ENCODE peak calls at places on chromosomes 2 and 18, in eight cellular contexts. L is HL-60, M is body of pancreas, O is fibroblast of pulmonary artery, H is AG04450, S is cardiac muscle cell, W is A673, N is OCI-LY7. R is an unnamed sample.

GRCh38 chr2:79432731-79433146 is 80.1 kb upstream of the CTNNA2 start:
- DNase-seq in H (no peak), W (no peak), L (no peak), S (no peak), N (no peak), M (peak), O (no peak), R (no peak)

GRCh38 chr2:203122317-203122998 is 107.8 kb downstream of the NBEAL1 start:
- DNase-seq in N (no peak), S (peak), L (no peak), M (no peak), W (peak), H (no peak), O (peak), R (no peak)

GRCh38 chr2:121648206-121648605 is 1.1 kb downstream of the CLASP1 start:
- DNase-seq in N (no peak), M (no peak), O (no peak), W (no peak), S (peak), L (no peak), H (no peak), R (no peak)

GRCh38 chr2:15730545-15731212 is 139.0 kb downstream of the DDX1 start:
- DNase-seq in S (peak), L (peak), M (peak), H (peak), N (no peak), O (peak), W (peak), R (peak)

GRCh38 chr2:201262718-201263117 is 2.4 kb downstream of the CASP8 start:
- DNase-seq in L (no peak), W (no peak), M (no peak), H (no peak), S (no peak), O (no peak), N (peak), R (no peak)

GRCh38 chr2:26299488-26300092 is 46.4 kb upstream of the SELENOI start:
- DNase-seq in W (peak), N (no peak), O (peak), H (no peak), L (no peak), S (peak), M (peak), R (no peak)

GRCh38 chr18:62682396-62682795 is 32.9 kb upstream of the PHLPP1 start:
- DNase-seq in O (no peak), N (no peak), M (no peak), H (no peak), W (peak), L (no peak), S (no peak), R (no peak)

GRCh38 chr2:232339121-232340081 is 39.1 kb upstream of the ALPP start:
- DNase-seq in M (no peak), N (no peak), O (no peak), L (no peak), S (no peak), W (no peak), H (no peak), R (no peak)

GRCh38 chr2:27989149-27989548 is 98.6 kb downstream of the BABAM2 start:
- DNase-seq in S (no peak), H (no peak), W (no peak), L (no peak), O (no peak), N (no peak), M (no peak), R (no peak)

GRCh38 chr2:105287692-105288091 is 41.8 kb downstream of the TGFBRAP1 start:
- DNase-seq in W (peak), L (peak), N (peak), S (peak), O (peak), H (no peak), M (peak), R (no peak)

GRCh38 chr2:191499874-191500565 is 177.9 kb upstream of the NABP1 start:
- DNase-seq in N (no peak), O (no peak), M (no peak), W (peak), L (no peak), H (peak), S (peak), R (peak)

GRCh38 chr2:186486651-186487647 is 889 bp downstream of the ZC3H15 start:
- DNase-seq in L (no peak), N (peak), O (peak), W (peak), M (no peak), S (peak), H (no peak), R (peak)

GRCh38 chr2:158745067-158745865 is 49.9 kb upstream of the DAPL1 start:
- DNase-seq in S (peak), L (peak), W (peak), H (peak), N (peak), M (peak), O (peak), R (peak)

GRCh38 chr2:71064754-71065621 is 3.5 kb upstream of the NAGK start:
- DNase-seq in S (peak), O (no peak), W (no peak), H (no peak), N (peak), L (peak), M (no peak), R (no peak)

GRCh38 chr2:8090748-8091700 is 590.8 kb upstream of the ID2 start:
- DNase-seq in N (peak), M (peak), L (peak), H (peak), S (peak), O (peak), W (peak), R (peak)

GRCh38 chr2:241943961-241944575 is 74.5 kb downstream of the RTP5 start:
- DNase-seq in O (no peak), L (no peak), S (no peak), H (no peak), M (no peak), W (no peak), N (no peak), R (no peak)

GRCh38 chr2:43158259-43158880 is 68.0 kb downstream of the ZFP36L2 start:
- DNase-seq in S (peak), H (no peak), N (no peak), L (peak), O (peak), M (peak), W (no peak), R (peak)

DNA sequence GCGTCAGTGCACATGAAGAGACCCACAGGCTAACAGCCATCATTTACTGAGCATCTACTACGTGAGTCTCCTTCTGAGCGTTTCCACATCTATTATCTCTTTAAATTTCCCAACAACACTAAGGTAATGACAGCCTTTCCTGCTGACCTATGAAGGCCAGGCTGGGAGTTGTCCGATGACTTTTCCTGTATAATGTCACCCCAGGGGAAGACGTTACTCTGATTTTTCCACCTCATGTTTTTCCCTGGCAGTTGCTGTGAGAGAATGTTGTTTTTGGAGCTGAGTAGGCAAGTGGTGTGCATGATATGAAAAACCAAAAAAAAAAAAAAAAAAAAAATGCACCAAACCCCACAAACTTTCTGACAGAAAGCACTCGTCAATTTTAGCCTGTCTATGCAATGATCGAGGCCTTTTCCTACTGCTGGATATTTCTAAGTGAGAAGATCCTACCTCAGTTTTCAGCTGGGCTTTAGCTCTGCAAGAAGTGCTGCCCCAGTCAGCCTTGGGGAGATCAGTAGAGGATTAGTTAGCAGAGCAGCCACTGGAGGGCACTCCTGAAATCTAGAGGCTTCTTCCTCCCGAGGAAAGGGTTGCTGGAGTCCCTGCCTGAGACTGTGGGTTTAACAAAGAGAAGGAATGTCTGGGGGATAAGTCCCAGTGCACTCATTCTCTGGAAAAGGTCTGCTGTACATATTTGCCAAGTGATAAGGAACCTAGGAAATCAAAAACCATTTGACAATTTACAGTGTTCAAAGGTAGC is 207.5 kb downstream of the SLC8A1 start:
- DNase-seq in W (peak), N (peak), O (peak), H (no peak), L (peak), M (peak), S (peak), R (peak)
- TF ChIP-seq CTCF in W (peak), N (peak), O (peak), H (peak), L (peak), M (peak), S (peak), R (peak)

DNA sequence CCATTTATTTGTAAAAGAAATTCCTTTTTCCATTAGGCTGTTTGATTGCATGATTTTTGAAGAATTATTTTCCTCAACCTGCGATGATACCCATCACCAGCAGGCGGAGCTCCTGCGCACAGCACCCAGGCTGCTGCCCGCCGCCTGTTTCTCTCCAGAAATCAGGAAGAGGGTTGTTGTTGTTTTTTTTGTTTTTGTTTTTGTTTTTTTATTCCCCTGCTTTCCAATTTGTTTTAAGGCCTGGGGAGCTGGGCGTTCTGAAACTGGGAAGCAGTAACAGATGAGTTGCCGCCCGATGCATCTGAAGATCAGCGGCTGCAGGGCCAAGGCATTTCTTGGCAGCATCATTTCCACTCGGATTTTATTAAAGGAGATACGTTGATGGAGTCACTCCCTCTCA is 132.1 kb downstream of the MBP start:
- DNase-seq in M (peak), S (peak), O (peak), H (no peak), N (peak), W (peak), L (peak), R (no peak)
- H3K4me3 ChIP-seq in M (no peak), S (no peak), O (peak), H (no peak), N (no peak), W (no peak), L (no peak), R (peak)

DNA sequence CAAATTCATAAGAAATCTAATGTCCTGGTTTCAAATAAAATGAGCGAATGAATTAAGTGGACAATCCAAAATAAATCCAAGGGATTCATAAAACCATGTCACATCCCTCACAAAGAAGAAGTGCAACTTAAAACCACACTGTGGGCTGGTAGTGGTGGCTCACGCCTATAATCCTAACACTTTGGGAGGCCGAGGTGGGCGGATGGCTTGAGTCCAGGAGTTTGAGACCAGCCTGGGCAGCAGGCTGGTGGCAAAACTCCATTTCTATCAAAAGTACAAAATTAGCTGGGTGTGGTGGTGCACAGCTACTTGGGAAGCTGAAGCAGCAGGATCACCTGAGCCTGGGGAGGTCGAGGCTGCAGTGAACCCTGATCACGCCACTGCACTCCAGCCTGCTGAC is 25.4 kb downstream of the FAM98A start:
- DNase-seq in O (no peak), M (no peak), L (no peak), S (no peak), W (no peak), H (no peak), N (no peak), R (no peak)
- TF ChIP-seq CTCF in O (no peak), M (no peak), L (no peak), S (no peak), W (no peak), H (no peak), N (no peak), R (no peak)

GRCh38 chr2:131035826-131036231 is 57.4 kb downstream of the FAM168B start:
- DNase-seq in L (no peak), M (no peak), W (no peak), N (no peak), S (no peak), O (no peak), H (no peak), R (no peak)
- H3K4me3 ChIP-seq in L (no peak), M (no peak), W (no peak), N (no peak), S (peak), O (no peak), H (no peak), R (peak)

GRCh38 chr2:94994063-94994913 is 31.2 kb upstream of the MAL start:
- DNase-seq in O (no peak), H (no peak), S (no peak), W (no peak), L (no peak), N (no peak), M (no peak), R (no peak)
- TF ChIP-seq CTCF in O (no peak), H (no peak), S (no peak), W (no peak), L (no peak), N (no peak), M (no peak), R (no peak)

GRCh38 chr2:128319773-128320608 is 1.3 kb upstream of the HS6ST1 start:
- DNase-seq in S (no peak), H (no peak), N (no peak), W (peak), L (no peak), O (no peak), M (peak), R (no peak)

GRCh38 chr2:128318776-128319456 is at the start of gene HS6ST1:
- DNase-seq in N (peak), W (peak), S (peak), O (peak), H (no peak), M (peak), L (peak), R (no peak)

GRCh38 chr2:128320609-128321420 is 2.1 kb upstream of the HS6ST1 start:
- DNase-seq in L (no peak), S (no peak), N (no peak), W (no peak), H (no peak), O (no peak), M (peak), R (no peak)

GRCh38 chr2:128321421-128321775 is 2.7 kb upstream of the HS6ST1 start:
- DNase-seq in S (no peak), H (no peak), N (no peak), M (peak), O (no peak), W (no peak), L (no peak), R (no peak)

DNA sequence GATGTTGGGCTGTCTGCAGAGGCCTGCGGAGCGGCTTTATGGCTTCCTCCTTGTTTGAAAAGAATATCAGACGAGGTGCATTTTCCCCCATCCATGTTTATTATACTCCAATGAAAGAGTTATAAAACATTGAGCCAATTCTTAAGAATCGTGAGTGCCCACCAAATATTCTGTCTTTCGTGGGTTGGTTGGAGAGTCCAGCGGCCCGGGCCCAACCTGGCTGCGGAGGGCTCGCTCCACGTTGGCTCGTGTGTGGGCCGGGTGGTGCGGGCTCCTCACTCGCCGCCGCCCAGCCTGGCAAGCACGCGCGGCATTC is 747 bp upstream of the HS6ST1 start:
- DNase-seq in N (no peak), L (no peak), M (no peak), W (no peak), H (no peak), S (no peak), O (no peak), R (no peak)
- H3K4me3 ChIP-seq in N (no peak), L (peak), M (peak), W (peak), H (peak), S (peak), O (peak), R (peak)

R was measured in AG04449.